ENCODE peak calls at places on chromosomes 1 and 21, in four cellular contexts. C is foreskin fibroblast, I is MM.1S, F is MCF 10A. S is an unnamed sample.

GRCh38 chr21:45982758-45983731 is 1.5 kb downstream of the COL6A1 start:
- DNase-seq in C (peak; percentile 47), I (no peak), F (no peak), S (no peak)

GRCh38 chr21:28148400-28149064 is 844.1 kb downstream of the LTN1 start:
- DNase-seq in C (peak; percentile 16), I (no peak), F (peak; percentile 44), S (no peak)

GRCh38 chr1:216686860-216687545 is 36.2 kb downstream of the ESRRG start:
- DNase-seq in C (peak; percentile 7), I (no peak), F (peak; percentile 34), S (no peak)

GRCh38 chr1:44636711-44637589 is 37.3 kb downstream of the TMEM53 start:
- DNase-seq in C (peak; percentile 73), I (no peak), F (peak; percentile 15), S (no peak)

GRCh38 chr1:23210963-23211362 is 6.3 kb downstream of the HTR1D start:
- DNase-seq in C (no peak), I (no peak), F (no peak), S (no peak)

GRCh38 chr1:174358786-174359453 is 88.8 kb upstream of the GPR52 start:
- DNase-seq in C (no peak), I (no peak), F (no peak), S (no peak)

GRCh38 chr21:35428041-35428400 is 378.9 kb upstream of the RUNX1 start:
- DNase-seq in C (peak; percentile 21), I (no peak), F (peak; percentile 8), S (no peak)

GRCh38 chr21:35328856-35329455 is 279.9 kb upstream of the RUNX1 start:
- DNase-seq in C (no peak), I (no peak), F (no peak), S (no peak)

GRCh38 chr1:178461676-178462075 is 35.1 kb downstream of the CLEC20A start:
- DNase-seq in C (peak; percentile 14), I (no peak), F (peak; percentile 29), S (no peak)

GRCh38 chr1:61839702-61840101 is 97.4 kb downstream of the PATJ start:
- DNase-seq in C (peak; percentile 70), I (no peak), F (peak; percentile 38), S (no peak)

GRCh38 chr1:24325587-24326449 is 6.7 kb downstream of the GRHL3 start:
- DNase-seq in C (no peak), I (no peak), F (no peak), S (no peak)

GRCh38 chr1:7120863-7121621 is 335.8 kb downstream of the CAMTA1 start:
- DNase-seq in C (no peak), I (no peak), F (no peak), S (no peak)
- TF ChIP-seq CTCF in C (no peak), I (peak; percentile 15), F (peak; percentile 17), S (no peak)

GRCh38 chr21:33477066-33477465 is 2.7 kb downstream of the TMEM50B start:
- DNase-seq in C (no peak), I (no peak), F (no peak), S (no peak)

GRCh38 chr21:33479679-33480480 is at the start of gene TMEM50B:
- DNase-seq in C (peak; percentile 99), I (peak; percentile 99), F (peak; percentile 95), S (peak; percentile 98)

GRCh38 chr21:33480481-33481103 is 818 bp upstream of the TMEM50B start:
- DNase-seq in C (no peak), I (no peak), F (no peak), S (no peak)

GRCh38 chr21:33478182-33478581 is 1.6 kb downstream of the TMEM50B start:
- DNase-seq in C (peak; percentile 8), I (no peak), F (no peak), S (no peak)

GRCh38 chr21:33478858-33479678 is 706 bp downstream of the TMEM50B start:
- DNase-seq in C (peak; percentile 69), I (peak; percentile 68), F (peak; percentile 34), S (peak; percentile 76)
- TF ChIP-seq CTCF in C (peak; percentile 12), I (peak; percentile 20), F (peak; percentile 8), S (no peak)

DNA sequence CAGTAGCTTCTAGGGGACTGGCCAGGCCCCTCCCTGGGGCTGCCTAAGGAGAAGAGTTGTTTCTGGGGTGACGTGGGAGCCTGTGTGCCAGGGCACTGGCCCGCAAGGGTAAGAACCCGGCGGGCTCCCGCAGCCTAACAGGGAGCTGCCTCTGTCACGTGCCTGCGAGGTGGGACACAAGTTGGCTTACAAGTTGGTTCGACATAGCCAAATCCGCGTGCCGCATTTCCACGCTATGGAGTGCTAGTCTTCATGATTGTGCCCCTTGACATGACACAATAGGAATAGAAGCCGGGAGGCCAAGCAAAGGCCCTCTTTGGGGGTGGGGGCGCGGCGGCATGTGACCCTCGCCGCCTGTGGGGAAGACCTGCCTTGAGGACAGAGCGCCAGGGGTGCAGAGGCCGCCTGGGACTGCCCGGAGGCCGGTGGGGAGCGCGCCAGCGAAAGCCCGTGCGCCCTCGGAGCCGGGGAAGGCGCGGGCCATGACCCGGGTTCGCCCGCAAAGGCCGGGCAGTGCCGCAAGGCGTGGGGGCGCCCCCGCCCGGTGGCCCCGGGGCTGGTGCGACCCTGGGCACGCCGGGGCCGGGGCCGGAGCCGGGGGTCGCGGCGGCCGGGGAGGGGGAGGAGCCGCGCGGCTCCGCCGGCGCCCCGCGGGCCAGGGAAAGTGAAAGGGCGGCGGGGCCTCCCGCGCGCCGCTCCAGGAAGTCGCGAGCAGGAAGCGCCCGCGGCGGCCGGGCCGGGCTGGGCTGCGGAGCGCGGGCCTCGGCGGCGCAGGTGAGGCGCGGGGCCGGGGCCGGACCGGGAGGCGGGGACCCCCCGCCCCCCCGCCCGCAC is at the start of gene SLC37A1:
- DNase-seq in C (peak; percentile 19), I (peak; percentile 32), F (peak; percentile 11), S (peak; percentile 76)
- TF ChIP-seq CTCF in C (no peak), I (no peak), F (no peak), S (peak; percentile 34)

GRCh38 chr1:21510885-21511578 is 1.8 kb downstream of the ALPL start:
- DNase-seq in C (no peak), I (no peak), F (no peak), S (no peak)
- TF ChIP-seq CTCF in C (no peak), I (no peak), F (no peak), S (no peak)

DNA sequence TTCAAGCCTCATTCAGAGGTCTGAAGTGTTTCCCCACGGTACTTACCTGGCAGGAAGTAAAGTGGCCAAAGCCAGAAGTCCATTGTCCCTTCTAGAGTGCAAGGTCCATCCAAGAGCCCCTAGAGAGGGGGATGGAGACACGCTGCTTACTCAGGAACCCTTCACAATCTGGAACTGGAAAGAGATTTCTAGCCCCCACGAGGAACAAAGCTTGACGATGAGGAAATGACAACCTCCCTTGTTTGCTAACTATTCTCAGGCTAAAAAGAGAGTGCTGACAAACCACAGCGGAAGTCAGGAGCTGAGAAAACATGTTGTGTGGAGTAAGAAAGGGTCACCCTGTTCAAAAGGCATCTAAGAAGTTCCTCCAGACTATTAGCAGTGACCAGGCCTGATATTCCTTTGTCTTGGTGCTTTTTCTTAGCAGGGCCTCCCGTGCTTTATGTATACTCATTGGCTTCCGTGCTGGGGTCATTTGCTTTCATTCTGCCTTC is at the start of gene FCMR:
- DNase-seq in C (no peak), I (peak; percentile 95), F (no peak), S (no peak)
- TF ChIP-seq CTCF in C (no peak), I (no peak), F (no peak), S (no peak)

GRCh38 chr1:912740-913301 is 10.9 kb upstream of the SAMD11 start:
- DNase-seq in C (peak; percentile 52), I (no peak), F (no peak), S (no peak)
- TF ChIP-seq CTCF in C (peak; percentile 10), I (peak; percentile 17), F (no peak), S (no peak)

GRCh38 chr1:11070876-11071275 is 11.1 kb upstream of the SRM start:
- DNase-seq in C (no peak), I (no peak), F (no peak), S (peak; percentile 9)
- TF ChIP-seq CTCF in C (no peak), I (no peak), F (no peak), S (no peak)

DNA sequence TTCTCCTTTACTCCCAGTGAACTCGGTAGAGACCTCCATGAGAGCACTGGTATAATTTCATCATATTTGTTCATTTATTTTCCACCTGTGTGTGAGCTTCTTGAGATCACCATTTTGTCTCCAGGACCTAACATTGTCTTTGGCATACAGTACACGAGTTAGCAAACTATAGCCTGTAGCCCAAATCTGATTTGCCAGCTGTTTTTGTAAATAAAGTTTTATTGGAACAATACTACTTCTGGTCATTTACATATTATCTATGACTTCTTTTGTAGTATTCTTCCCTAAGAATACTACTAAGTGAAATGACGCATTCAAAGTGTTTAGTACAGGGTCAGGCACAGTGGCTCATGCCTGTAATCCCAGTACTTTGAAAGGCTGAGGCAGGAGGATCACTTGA is 449.5 kb downstream of the PLPP3 start:
- DNase-seq in C (no peak), I (no peak), F (no peak), S (no peak)
- TF ChIP-seq CTCF in C (no peak), I (no peak), F (no peak), S (no peak)